ENCODE peak calls at places on chromosomes 4 and X, in six cellular contexts. One of them, this sample, is unnamed.

GRCh38 chr4:57190651-57191481 is 80.7 kb upstream of the IGFBP7 start:
- DNase-seq in neuronal stem cell: peak; percentile 47
- DNase-seq in H1: peak; percentile 57
- DNase-seq in IMR-90: peak; percentile 13
- DNase-seq in mesendoderm: peak; percentile 84
- DNase-seq in trophoblast cell: peak; percentile 15
- DNase-seq in this sample: peak; percentile 26

GRCh38 chrX:16488959-16489358 is 161.0 kb upstream of the S100G start:
- DNase-seq in neuronal stem cell: no peak
- DNase-seq in H1: no peak
- DNase-seq in IMR-90: peak; percentile 41
- DNase-seq in mesendoderm: no peak
- DNase-seq in trophoblast cell: no peak
- DNase-seq in this sample: no peak

GRCh38 chrX:96906741-96907140 is 23.0 kb downstream of the RPA4 start:
- DNase-seq in neuronal stem cell: no peak
- DNase-seq in H1: no peak
- DNase-seq in IMR-90: peak; percentile 25
- DNase-seq in mesendoderm: no peak
- DNase-seq in trophoblast cell: no peak
- DNase-seq in this sample: peak; percentile 4

GRCh38 chr4:98711526-98711925 is 53.1 kb upstream of the TSPAN5 start:
- DNase-seq in neuronal stem cell: no peak
- DNase-seq in H1: no peak
- DNase-seq in IMR-90: no peak
- DNase-seq in mesendoderm: no peak
- DNase-seq in trophoblast cell: no peak
- DNase-seq in this sample: no peak

GRCh38 chrX:15206306-15206705 is 63.6 kb downstream of the ASB9 start:
- DNase-seq in neuronal stem cell: no peak
- DNase-seq in H1: no peak
- DNase-seq in IMR-90: no peak
- DNase-seq in mesendoderm: no peak
- DNase-seq in trophoblast cell: no peak
- DNase-seq in this sample: no peak

GRCh38 chr4:3321295-3321889 is 28.6 kb downstream of the RGS12 start:
- DNase-seq in neuronal stem cell: no peak
- DNase-seq in H1: no peak
- DNase-seq in IMR-90: no peak
- DNase-seq in mesendoderm: no peak
- DNase-seq in trophoblast cell: no peak
- DNase-seq in this sample: no peak

GRCh38 chr4:168524006-168524405 is 27.2 kb downstream of the PALLD start:
- DNase-seq in neuronal stem cell: no peak
- DNase-seq in H1: no peak
- DNase-seq in IMR-90: peak; percentile 88
- DNase-seq in mesendoderm: no peak
- DNase-seq in trophoblast cell: no peak
- DNase-seq in this sample: peak; percentile 87

GRCh38 chr4:56086561-56086960 is 137.8 kb downstream of the CEP135 start:
- DNase-seq in neuronal stem cell: no peak
- DNase-seq in H1: no peak
- DNase-seq in IMR-90: no peak
- DNase-seq in mesendoderm: no peak
- DNase-seq in trophoblast cell: no peak
- DNase-seq in this sample: no peak

GRCh38 chrX:108198420-108198819 is 106.8 kb downstream of the ATG4A start:
- DNase-seq in neuronal stem cell: no peak
- DNase-seq in H1: no peak
- DNase-seq in IMR-90: no peak
- DNase-seq in mesendoderm: no peak
- DNase-seq in trophoblast cell: no peak
- DNase-seq in this sample: peak; percentile 3

GRCh38 chrX:32483534-32484136 is 727.7 kb downstream of the DMD start:
- DNase-seq in neuronal stem cell: no peak
- DNase-seq in H1: no peak
- DNase-seq in IMR-90: no peak
- DNase-seq in mesendoderm: peak; percentile 7
- DNase-seq in trophoblast cell: no peak
- DNase-seq in this sample: no peak

GRCh38 chr4:83011779-83012630 is 1.4 kb upstream of the LIN54 start:
- DNase-seq in neuronal stem cell: no peak
- DNase-seq in H1: no peak
- DNase-seq in IMR-90: peak; percentile 24
- DNase-seq in mesendoderm: peak; percentile 44
- DNase-seq in trophoblast cell: peak; percentile 62
- DNase-seq in this sample: peak; percentile 72

GRCh38 chrX:71252221-71252620 is 1.7 kb downstream of the ZMYM3 start:
- DNase-seq in neuronal stem cell: no peak
- DNase-seq in H1: no peak
- DNase-seq in IMR-90: no peak
- DNase-seq in mesendoderm: no peak
- DNase-seq in trophoblast cell: no peak
- DNase-seq in this sample: no peak

GRCh38 chr4:22410645-22411247 is 105.1 kb downstream of the ADGRA3 start:
- DNase-seq in neuronal stem cell: no peak
- DNase-seq in H1: no peak
- DNase-seq in IMR-90: peak; percentile 33
- DNase-seq in mesendoderm: no peak
- DNase-seq in trophoblast cell: no peak
- DNase-seq in this sample: peak; percentile 28

GRCh38 chr4:138164218-138164617 is 77.9 kb downstream of the SLC7A11 start:
- DNase-seq in neuronal stem cell: no peak
- DNase-seq in H1: no peak
- DNase-seq in IMR-90: no peak
- DNase-seq in mesendoderm: no peak
- DNase-seq in trophoblast cell: no peak
- DNase-seq in this sample: no peak

GRCh38 chr4:181030961-181031360 is 1212.2 kb upstream of the TENM3 start:
- DNase-seq in neuronal stem cell: no peak
- DNase-seq in H1: no peak
- DNase-seq in IMR-90: peak; percentile 41
- DNase-seq in mesendoderm: no peak
- DNase-seq in trophoblast cell: no peak
- DNase-seq in this sample: no peak

GRCh38 chr4:160020804-160021203 is 917.9 kb downstream of the RAPGEF2 start:
- DNase-seq in neuronal stem cell: no peak
- DNase-seq in H1: no peak
- DNase-seq in IMR-90: no peak
- DNase-seq in mesendoderm: no peak
- DNase-seq in trophoblast cell: no peak
- DNase-seq in this sample: no peak

GRCh38 chr4:184824081-184824775 is 1.5 kb downstream of the ACSL1 start:
- DNase-seq in neuronal stem cell: no peak
- DNase-seq in H1: no peak
- DNase-seq in IMR-90: peak; percentile 20
- DNase-seq in mesendoderm: no peak
- DNase-seq in trophoblast cell: no peak
- DNase-seq in this sample: peak; percentile 21

GRCh38 chr4:185015108-185015507 is 3.2 kb upstream of the HELT start:
- DNase-seq in neuronal stem cell: no peak
- DNase-seq in H1: no peak
- DNase-seq in IMR-90: peak; percentile 6
- DNase-seq in mesendoderm: no peak
- DNase-seq in trophoblast cell: no peak
- DNase-seq in this sample: no peak

GRCh38 chr4:186924723-186925122 is 201.1 kb upstream of the FAT1 start:
- DNase-seq in neuronal stem cell: no peak
- DNase-seq in H1: no peak
- DNase-seq in IMR-90: peak; percentile 40
- DNase-seq in mesendoderm: no peak
- DNase-seq in trophoblast cell: no peak
- DNase-seq in this sample: peak; percentile 37

GRCh38 chr4:13171292-13172057 is 312.7 kb downstream of the RAB28 start:
- DNase-seq in neuronal stem cell: no peak
- DNase-seq in H1: no peak
- DNase-seq in IMR-90: no peak
- DNase-seq in mesendoderm: peak; percentile 9
- DNase-seq in trophoblast cell: no peak
- DNase-seq in this sample: no peak

GRCh38 chr4:84480082-84480481 is 19.0 kb downstream of the NKX6-1 start:
- DNase-seq in neuronal stem cell: no peak
- DNase-seq in H1: no peak
- DNase-seq in IMR-90: no peak
- DNase-seq in mesendoderm: no peak
- DNase-seq in trophoblast cell: no peak
- DNase-seq in this sample: no peak

GRCh38 chr4:189131131-189131530 is 809.5 kb upstream of the FRG1 start:
- DNase-seq in neuronal stem cell: no peak
- DNase-seq in H1: no peak
- DNase-seq in IMR-90: no peak
- DNase-seq in mesendoderm: no peak
- DNase-seq in trophoblast cell: no peak
- DNase-seq in this sample: no peak

GRCh38 chr4:108333353-108333920 is 164.7 kb upstream of the LEF1 start:
- DNase-seq in neuronal stem cell: no peak
- DNase-seq in H1: no peak
- DNase-seq in IMR-90: no peak
- DNase-seq in mesendoderm: no peak
- DNase-seq in trophoblast cell: no peak
- DNase-seq in this sample: no peak

GRCh38 chrX:29826651-29827206 is 388.6 kb upstream of the MAGEB2 start:
- DNase-seq in neuronal stem cell: no peak
- DNase-seq in H1: no peak
- DNase-seq in IMR-90: peak; percentile 9
- DNase-seq in mesendoderm: no peak
- DNase-seq in trophoblast cell: no peak
- DNase-seq in this sample: no peak

GRCh38 chrX:78753571-78753970 is 6.1 kb downstream of the LPAR4 start:
- DNase-seq in neuronal stem cell: no peak
- DNase-seq in H1: no peak
- DNase-seq in IMR-90: no peak
- DNase-seq in mesendoderm: no peak
- DNase-seq in trophoblast cell: no peak
- DNase-seq in this sample: no peak

GRCh38 chr4:62670509-62670908 is 1470.4 kb downstream of the ADGRL3 start:
- DNase-seq in neuronal stem cell: no peak
- DNase-seq in H1: no peak
- DNase-seq in IMR-90: no peak
- DNase-seq in mesendoderm: no peak
- DNase-seq in trophoblast cell: no peak
- DNase-seq in this sample: peak; percentile 18

GRCh38 chr4:64781737-64782326 is 372.6 kb upstream of the TECRL start:
- DNase-seq in neuronal stem cell: peak; percentile 30
- DNase-seq in H1: no peak
- DNase-seq in IMR-90: peak; percentile 10
- DNase-seq in mesendoderm: peak; percentile 34
- DNase-seq in trophoblast cell: no peak
- DNase-seq in this sample: peak; percentile 42

GRCh38 chrX:119692241-119693031 is 532 bp downstream of the SEPTIN6 start:
- DNase-seq in neuronal stem cell: no peak
- DNase-seq in H1: no peak
- DNase-seq in IMR-90: peak; percentile 48
- DNase-seq in mesendoderm: peak; percentile 32
- DNase-seq in trophoblast cell: peak; percentile 28
- DNase-seq in this sample: peak; percentile 54

GRCh38 chr4:18077808-18078207 is 56.3 kb upstream of the LCORL start:
- DNase-seq in neuronal stem cell: no peak
- DNase-seq in H1: no peak
- DNase-seq in IMR-90: no peak
- DNase-seq in mesendoderm: no peak
- DNase-seq in trophoblast cell: no peak
- DNase-seq in this sample: no peak

GRCh38 chrX:3026074-3026588 is 15.1 kb upstream of the ARSF start:
- DNase-seq in neuronal stem cell: no peak
- DNase-seq in H1: no peak
- DNase-seq in IMR-90: no peak
- DNase-seq in mesendoderm: no peak
- DNase-seq in trophoblast cell: no peak
- DNase-seq in this sample: no peak

GRCh38 chr4:69093681-69094080 is 2.6 kb upstream of the UGT2B7 start:
- DNase-seq in neuronal stem cell: no peak
- DNase-seq in H1: no peak
- DNase-seq in IMR-90: no peak
- DNase-seq in mesendoderm: no peak
- DNase-seq in trophoblast cell: no peak
- DNase-seq in this sample: no peak

DNA sequence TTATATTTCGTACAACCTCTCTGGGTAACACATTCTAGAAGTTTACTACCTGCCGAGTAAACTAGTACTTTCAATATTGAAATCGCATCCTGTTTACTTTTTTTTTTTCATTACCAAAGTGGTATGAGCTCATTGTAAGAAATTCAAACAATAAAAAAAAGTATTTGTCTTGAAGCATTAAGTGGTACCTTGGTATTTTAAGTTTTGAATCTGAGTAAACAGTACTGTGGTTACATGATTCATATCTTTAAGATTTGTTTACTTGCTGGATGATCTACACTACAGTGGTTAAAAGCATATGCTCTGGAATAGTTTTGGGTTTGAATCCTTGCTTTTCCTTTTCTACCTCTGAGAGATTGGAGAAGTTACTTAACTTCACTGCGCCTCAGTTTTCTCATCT is 3.8 kb upstream of the MMGT1 start:
- DNase-seq in neuronal stem cell: no peak
- DNase-seq in H1: no peak
- DNase-seq in IMR-90: peak; percentile 77
- DNase-seq in mesendoderm: no peak
- DNase-seq in trophoblast cell: no peak
- DNase-seq in this sample: peak; percentile 44
- H3K4me3 ChIP-seq in neuronal stem cell: no peak overlapping the region
- H3K4me3 ChIP-seq in H1: no peak overlapping the region
- H3K4me3 ChIP-seq in IMR-90: no peak overlapping the region
- H3K4me3 ChIP-seq in mesendoderm: no peak overlapping the region
- H3K4me3 ChIP-seq in trophoblast cell: no peak overlapping the region
- H3K4me3 ChIP-seq in this sample: no peak overlapping the region

GRCh38 chrX:12872741-12873140 is 5.9 kb downstream of the TLR7 start:
- DNase-seq in neuronal stem cell: no peak
- DNase-seq in H1: no peak
- DNase-seq in IMR-90: no peak
- DNase-seq in mesendoderm: peak; percentile 39
- DNase-seq in trophoblast cell: no peak
- DNase-seq in this sample: no peak
- H3K79me1 ChIP-seq in neuronal stem cell: no peaks in the 10 kb centered on the region
- H3K79me1 ChIP-seq in H1: no peaks in the 10 kb centered on the region
- H3K79me1 ChIP-seq in IMR-90: no peaks in the 10 kb centered on the region
- H3K79me1 ChIP-seq in mesendoderm: no peaks in the 10 kb centered on the region
- H3K79me1 ChIP-seq in trophoblast cell: peaks cover 9% of the 10 kb centered on the region
- H3K79me1 ChIP-seq in this sample: no peaks in the 10 kb centered on the region

GRCh38 chr4:48654015-48654664 is 125.9 kb downstream of the FRYL start:
- DNase-seq in neuronal stem cell: no peak
- DNase-seq in H1: no peak
- DNase-seq in IMR-90: peak; percentile 49
- DNase-seq in mesendoderm: no peak
- DNase-seq in trophoblast cell: no peak
- DNase-seq in this sample: peak; percentile 37
- H3K4me3 ChIP-seq in neuronal stem cell: no peak overlapping the region
- H3K4me3 ChIP-seq in H1: no peak overlapping the region
- H3K4me3 ChIP-seq in IMR-90: no peak overlapping the region
- H3K4me3 ChIP-seq in mesendoderm: no peak overlapping the region
- H3K4me3 ChIP-seq in trophoblast cell: no peak overlapping the region
- H3K4me3 ChIP-seq in this sample: no peak overlapping the region

DNA sequence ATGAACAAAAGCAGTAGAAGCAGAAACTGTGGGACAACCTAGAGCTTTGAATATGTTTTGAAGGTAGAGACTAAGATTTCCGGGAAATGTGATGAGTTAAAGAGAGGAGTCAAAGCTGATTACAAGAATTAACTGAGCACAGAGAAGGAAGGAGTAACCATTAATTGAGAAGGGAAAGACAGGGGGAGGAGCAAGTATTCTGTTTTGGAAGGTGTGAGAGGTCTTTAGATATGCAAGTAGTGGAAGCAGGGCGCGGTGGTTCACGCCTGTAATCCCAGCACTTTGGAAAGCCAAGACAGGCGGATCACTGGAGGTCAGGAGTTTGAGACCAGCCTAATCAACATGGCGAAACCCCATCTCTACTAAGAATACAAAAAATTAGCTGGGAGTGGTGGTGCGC is 171.5 kb downstream of the FSTL5 start:
- DNase-seq in neuronal stem cell: no peak
- DNase-seq in H1: no peak
- DNase-seq in IMR-90: no peak
- DNase-seq in mesendoderm: peak; percentile 55
- DNase-seq in trophoblast cell: no peak
- DNase-seq in this sample: no peak
- H3K79me1 ChIP-seq in neuronal stem cell: no peaks in the 10 kb centered on the region
- H3K79me1 ChIP-seq in H1: no peaks in the 10 kb centered on the region
- H3K79me1 ChIP-seq in IMR-90: no peaks in the 10 kb centered on the region
- H3K79me1 ChIP-seq in mesendoderm: no peaks in the 10 kb centered on the region
- H3K79me1 ChIP-seq in trophoblast cell: peaks cover 2% of the 10 kb centered on the region
- H3K79me1 ChIP-seq in this sample: no peaks in the 10 kb centered on the region

This sample was measured in mesenchymal stem cell.